ENCODE peak calls at places on chromosome 17, in nine cellular contexts. One of them, this sample, is unnamed.

GRCh38 chr17:31251075-31251474 is 46.0 kb downstream of the OMG start:
- DNase-seq in NCI-H2081 treated with DMSO at 0.1 percent for 48 hours: no peak
- DNase-seq in activated effector memory CD4-positive, alpha-beta T cell treated with Interleukin-2 at 50 U/mL for 16 hours: no peak
- DNase-seq in left colon: no peak
- DNase-seq in kidney glomerular epithelial cell: no peak
- DNase-seq in stimulated activated CD4-positive, alpha-beta T cell treated with anti-CD3 and anti-CD28 coated beads, TNF-alpha, amount 100 ng/mL, for 24 hours: no peak
- DNase-seq in erythroblast: no peak
- DNase-seq in transverse colon: no peak
- DNase-seq in NCI-H2171 treated with DMSO at 0.1 percent for 48 hours: no peak
- DNase-seq in this sample: peak; percentile 31

GRCh38 chr17:70855401-70856054 is 686.2 kb downstream of the KCNJ2 start:
- DNase-seq in NCI-H2081 treated with DMSO at 0.1 percent for 48 hours: peak; percentile 56
- DNase-seq in activated effector memory CD4-positive, alpha-beta T cell treated with Interleukin-2 at 50 U/mL for 16 hours: no peak
- DNase-seq in left colon: no peak
- DNase-seq in kidney glomerular epithelial cell: no peak
- DNase-seq in stimulated activated CD4-positive, alpha-beta T cell treated with anti-CD3 and anti-CD28 coated beads, TNF-alpha, amount 100 ng/mL, for 24 hours: no peak
- DNase-seq in erythroblast: no peak
- DNase-seq in transverse colon: no peak
- DNase-seq in NCI-H2171 treated with DMSO at 0.1 percent for 48 hours: peak; percentile 89
- DNase-seq in this sample: no peak

GRCh38 chr17:49388290-49388640 is 26.2 kb upstream of the ZNF652 start:
- DNase-seq in NCI-H2081 treated with DMSO at 0.1 percent for 48 hours: no peak
- DNase-seq in activated effector memory CD4-positive, alpha-beta T cell treated with Interleukin-2 at 50 U/mL for 16 hours: peak; percentile 16
- DNase-seq in left colon: no peak
- DNase-seq in kidney glomerular epithelial cell: no peak
- DNase-seq in stimulated activated CD4-positive, alpha-beta T cell treated with anti-CD3 and anti-CD28 coated beads, TNF-alpha, amount 100 ng/mL, for 24 hours: no peak
- DNase-seq in erythroblast: no peak
- DNase-seq in transverse colon: peak; percentile 23
- DNase-seq in NCI-H2171 treated with DMSO at 0.1 percent for 48 hours: no peak
- DNase-seq in this sample: no peak

GRCh38 chr17:65013613-65014391 is 42.7 kb downstream of the GNA13 start:
- DNase-seq in NCI-H2081 treated with DMSO at 0.1 percent for 48 hours: no peak
- DNase-seq in activated effector memory CD4-positive, alpha-beta T cell treated with Interleukin-2 at 50 U/mL for 16 hours: no peak
- DNase-seq in left colon: no peak
- DNase-seq in kidney glomerular epithelial cell: peak; percentile 35
- DNase-seq in stimulated activated CD4-positive, alpha-beta T cell treated with anti-CD3 and anti-CD28 coated beads, TNF-alpha, amount 100 ng/mL, for 24 hours: no peak
- DNase-seq in erythroblast: no peak
- DNase-seq in transverse colon: no peak
- DNase-seq in NCI-H2171 treated with DMSO at 0.1 percent for 48 hours: no peak
- DNase-seq in this sample: peak; percentile 58

GRCh38 chr17:63998721-63999679 is 849 bp downstream of the PRR29 start:
- DNase-seq in NCI-H2081 treated with DMSO at 0.1 percent for 48 hours: no peak
- DNase-seq in activated effector memory CD4-positive, alpha-beta T cell treated with Interleukin-2 at 50 U/mL for 16 hours: no peak
- DNase-seq in left colon: no peak
- DNase-seq in kidney glomerular epithelial cell: no peak
- DNase-seq in stimulated activated CD4-positive, alpha-beta T cell treated with anti-CD3 and anti-CD28 coated beads, TNF-alpha, amount 100 ng/mL, for 24 hours: no peak
- DNase-seq in erythroblast: no peak
- DNase-seq in transverse colon: no peak
- DNase-seq in NCI-H2171 treated with DMSO at 0.1 percent for 48 hours: no peak
- DNase-seq in this sample: no peak

GRCh38 chr17:43732961-43733360 is 25.6 kb downstream of the SOST start:
- DNase-seq in NCI-H2081 treated with DMSO at 0.1 percent for 48 hours: no peak
- DNase-seq in activated effector memory CD4-positive, alpha-beta T cell treated with Interleukin-2 at 50 U/mL for 16 hours: no peak
- DNase-seq in left colon: no peak
- DNase-seq in kidney glomerular epithelial cell: peak; percentile 91
- DNase-seq in stimulated activated CD4-positive, alpha-beta T cell treated with anti-CD3 and anti-CD28 coated beads, TNF-alpha, amount 100 ng/mL, for 24 hours: no peak
- DNase-seq in erythroblast: no peak
- DNase-seq in transverse colon: no peak
- DNase-seq in NCI-H2171 treated with DMSO at 0.1 percent for 48 hours: no peak
- DNase-seq in this sample: no peak

GRCh38 chr17:65037157-65037556 is 19.4 kb downstream of the GNA13 start:
- DNase-seq in NCI-H2081 treated with DMSO at 0.1 percent for 48 hours: no peak
- DNase-seq in activated effector memory CD4-positive, alpha-beta T cell treated with Interleukin-2 at 50 U/mL for 16 hours: no peak
- DNase-seq in left colon: no peak
- DNase-seq in kidney glomerular epithelial cell: no peak
- DNase-seq in stimulated activated CD4-positive, alpha-beta T cell treated with anti-CD3 and anti-CD28 coated beads, TNF-alpha, amount 100 ng/mL, for 24 hours: no peak
- DNase-seq in erythroblast: no peak
- DNase-seq in transverse colon: no peak
- DNase-seq in NCI-H2171 treated with DMSO at 0.1 percent for 48 hours: no peak
- DNase-seq in this sample: no peak

GRCh38 chr17:48678141-48678971 is 44.0 kb downstream of the PRAC1 start:
- DNase-seq in NCI-H2081 treated with DMSO at 0.1 percent for 48 hours: peak; percentile 13
- DNase-seq in activated effector memory CD4-positive, alpha-beta T cell treated with Interleukin-2 at 50 U/mL for 16 hours: peak; percentile 53
- DNase-seq in left colon: peak; percentile 81
- DNase-seq in kidney glomerular epithelial cell: peak; percentile 29
- DNase-seq in stimulated activated CD4-positive, alpha-beta T cell treated with anti-CD3 and anti-CD28 coated beads, TNF-alpha, amount 100 ng/mL, for 24 hours: peak; percentile 45
- DNase-seq in erythroblast: peak; percentile 78
- DNase-seq in transverse colon: peak; percentile 68
- DNase-seq in NCI-H2171 treated with DMSO at 0.1 percent for 48 hours: peak; percentile 20
- DNase-seq in this sample: peak; percentile 75

GRCh38 chr17:81991684-81992513 is 14.5 kb downstream of the ASPSCR1 start:
- DNase-seq in NCI-H2081 treated with DMSO at 0.1 percent for 48 hours: peak; percentile 73
- DNase-seq in activated effector memory CD4-positive, alpha-beta T cell treated with Interleukin-2 at 50 U/mL for 16 hours: no peak
- DNase-seq in left colon: peak; percentile 91
- DNase-seq in kidney glomerular epithelial cell: no peak
- DNase-seq in stimulated activated CD4-positive, alpha-beta T cell treated with anti-CD3 and anti-CD28 coated beads, TNF-alpha, amount 100 ng/mL, for 24 hours: no peak
- DNase-seq in erythroblast: peak; percentile 53
- DNase-seq in transverse colon: peak; percentile 91
- DNase-seq in NCI-H2171 treated with DMSO at 0.1 percent for 48 hours: peak; percentile 42
- DNase-seq in this sample: no peak

GRCh38 chr17:47253541-47254402 is at the start of gene ITGB3:
- DNase-seq in NCI-H2081 treated with DMSO at 0.1 percent for 48 hours: no peak
- DNase-seq in activated effector memory CD4-positive, alpha-beta T cell treated with Interleukin-2 at 50 U/mL for 16 hours: peak; percentile 49
- DNase-seq in left colon: peak; percentile 83
- DNase-seq in kidney glomerular epithelial cell: peak; percentile 49
- DNase-seq in stimulated activated CD4-positive, alpha-beta T cell treated with anti-CD3 and anti-CD28 coated beads, TNF-alpha, amount 100 ng/mL, for 24 hours: peak; percentile 7
- DNase-seq in erythroblast: peak; percentile 90
- DNase-seq in transverse colon: peak; percentile 79
- DNase-seq in NCI-H2171 treated with DMSO at 0.1 percent for 48 hours: peak; percentile 64
- DNase-seq in this sample: peak; percentile 71

GRCh38 chr17:71741836-71742235 is 379.0 kb upstream of the SOX9 start:
- DNase-seq in NCI-H2081 treated with DMSO at 0.1 percent for 48 hours: no peak
- DNase-seq in activated effector memory CD4-positive, alpha-beta T cell treated with Interleukin-2 at 50 U/mL for 16 hours: no peak
- DNase-seq in left colon: no peak
- DNase-seq in kidney glomerular epithelial cell: peak; percentile 2
- DNase-seq in stimulated activated CD4-positive, alpha-beta T cell treated with anti-CD3 and anti-CD28 coated beads, TNF-alpha, amount 100 ng/mL, for 24 hours: no peak
- DNase-seq in erythroblast: no peak
- DNase-seq in transverse colon: no peak
- DNase-seq in NCI-H2171 treated with DMSO at 0.1 percent for 48 hours: no peak
- DNase-seq in this sample: no peak

GRCh38 chr17:66215529-66215911 is 13.7 kb downstream of the APOH start:
- DNase-seq in NCI-H2081 treated with DMSO at 0.1 percent for 48 hours: no peak
- DNase-seq in activated effector memory CD4-positive, alpha-beta T cell treated with Interleukin-2 at 50 U/mL for 16 hours: no peak
- DNase-seq in left colon: no peak
- DNase-seq in kidney glomerular epithelial cell: no peak
- DNase-seq in stimulated activated CD4-positive, alpha-beta T cell treated with anti-CD3 and anti-CD28 coated beads, TNF-alpha, amount 100 ng/mL, for 24 hours: no peak
- DNase-seq in erythroblast: no peak
- DNase-seq in transverse colon: no peak
- DNase-seq in NCI-H2171 treated with DMSO at 0.1 percent for 48 hours: no peak
- DNase-seq in this sample: no peak

GRCh38 chr17:17030515-17031211 is 11.6 kb upstream of the MPRIP start:
- DNase-seq in NCI-H2081 treated with DMSO at 0.1 percent for 48 hours: no peak
- DNase-seq in activated effector memory CD4-positive, alpha-beta T cell treated with Interleukin-2 at 50 U/mL for 16 hours: no peak
- DNase-seq in left colon: no peak
- DNase-seq in kidney glomerular epithelial cell: no peak
- DNase-seq in stimulated activated CD4-positive, alpha-beta T cell treated with anti-CD3 and anti-CD28 coated beads, TNF-alpha, amount 100 ng/mL, for 24 hours: no peak
- DNase-seq in erythroblast: no peak
- DNase-seq in transverse colon: no peak
- DNase-seq in NCI-H2171 treated with DMSO at 0.1 percent for 48 hours: no peak
- DNase-seq in this sample: no peak

GRCh38 chr17:39813631-39814030 is 50.5 kb downstream of the IKZF3 start:
- DNase-seq in NCI-H2081 treated with DMSO at 0.1 percent for 48 hours: no peak
- DNase-seq in activated effector memory CD4-positive, alpha-beta T cell treated with Interleukin-2 at 50 U/mL for 16 hours: peak; percentile 47
- DNase-seq in left colon: no peak
- DNase-seq in kidney glomerular epithelial cell: no peak
- DNase-seq in stimulated activated CD4-positive, alpha-beta T cell treated with anti-CD3 and anti-CD28 coated beads, TNF-alpha, amount 100 ng/mL, for 24 hours: no peak
- DNase-seq in erythroblast: no peak
- DNase-seq in transverse colon: no peak
- DNase-seq in NCI-H2171 treated with DMSO at 0.1 percent for 48 hours: no peak
- DNase-seq in this sample: no peak

GRCh38 chr17:74037320-74037719 is 166.2 kb upstream of the RPL38 start:
- DNase-seq in NCI-H2081 treated with DMSO at 0.1 percent for 48 hours: no peak
- DNase-seq in activated effector memory CD4-positive, alpha-beta T cell treated with Interleukin-2 at 50 U/mL for 16 hours: no peak
- DNase-seq in left colon: peak; percentile 18
- DNase-seq in kidney glomerular epithelial cell: peak; percentile 46
- DNase-seq in stimulated activated CD4-positive, alpha-beta T cell treated with anti-CD3 and anti-CD28 coated beads, TNF-alpha, amount 100 ng/mL, for 24 hours: no peak
- DNase-seq in erythroblast: peak; percentile 43
- DNase-seq in transverse colon: peak; percentile 18
- DNase-seq in NCI-H2171 treated with DMSO at 0.1 percent for 48 hours: peak; percentile 72
- DNase-seq in this sample: peak; percentile 40

GRCh38 chr17:48155889-48156670 is 48.5 kb downstream of the SNX11 start:
- DNase-seq in NCI-H2081 treated with DMSO at 0.1 percent for 48 hours: no peak
- DNase-seq in activated effector memory CD4-positive, alpha-beta T cell treated with Interleukin-2 at 50 U/mL for 16 hours: no peak
- DNase-seq in left colon: no peak
- DNase-seq in kidney glomerular epithelial cell: no peak
- DNase-seq in stimulated activated CD4-positive, alpha-beta T cell treated with anti-CD3 and anti-CD28 coated beads, TNF-alpha, amount 100 ng/mL, for 24 hours: no peak
- DNase-seq in erythroblast: no peak
- DNase-seq in transverse colon: no peak
- DNase-seq in NCI-H2171 treated with DMSO at 0.1 percent for 48 hours: peak; percentile 74
- DNase-seq in this sample: no peak

GRCh38 chr17:18070861-18071340 is 16.8 kb upstream of the DRG2 start:
- DNase-seq in NCI-H2081 treated with DMSO at 0.1 percent for 48 hours: no peak
- DNase-seq in activated effector memory CD4-positive, alpha-beta T cell treated with Interleukin-2 at 50 U/mL for 16 hours: no peak
- DNase-seq in left colon: no peak
- DNase-seq in kidney glomerular epithelial cell: peak; percentile 14
- DNase-seq in stimulated activated CD4-positive, alpha-beta T cell treated with anti-CD3 and anti-CD28 coated beads, TNF-alpha, amount 100 ng/mL, for 24 hours: no peak
- DNase-seq in erythroblast: no peak
- DNase-seq in transverse colon: no peak
- DNase-seq in NCI-H2171 treated with DMSO at 0.1 percent for 48 hours: peak; percentile 79
- DNase-seq in this sample: peak; percentile 64

GRCh38 chr17:6439951-6440350 is 4.3 kb upstream of the PIMREG start:
- DNase-seq in NCI-H2081 treated with DMSO at 0.1 percent for 48 hours: no peak
- DNase-seq in activated effector memory CD4-positive, alpha-beta T cell treated with Interleukin-2 at 50 U/mL for 16 hours: no peak
- DNase-seq in left colon: no peak
- DNase-seq in kidney glomerular epithelial cell: peak; percentile 55
- DNase-seq in stimulated activated CD4-positive, alpha-beta T cell treated with anti-CD3 and anti-CD28 coated beads, TNF-alpha, amount 100 ng/mL, for 24 hours: no peak
- DNase-seq in erythroblast: no peak
- DNase-seq in transverse colon: no peak
- DNase-seq in NCI-H2171 treated with DMSO at 0.1 percent for 48 hours: no peak
- DNase-seq in this sample: no peak

GRCh38 chr17:19447085-19447583 is 36.1 kb downstream of the RNF112 start:
- DNase-seq in NCI-H2081 treated with DMSO at 0.1 percent for 48 hours: peak; percentile 15
- DNase-seq in activated effector memory CD4-positive, alpha-beta T cell treated with Interleukin-2 at 50 U/mL for 16 hours: peak; percentile 30
- DNase-seq in left colon: peak; percentile 67
- DNase-seq in kidney glomerular epithelial cell: peak; percentile 83
- DNase-seq in stimulated activated CD4-positive, alpha-beta T cell treated with anti-CD3 and anti-CD28 coated beads, TNF-alpha, amount 100 ng/mL, for 24 hours: peak; percentile 54
- DNase-seq in erythroblast: peak; percentile 82
- DNase-seq in transverse colon: peak; percentile 80
- DNase-seq in NCI-H2171 treated with DMSO at 0.1 percent for 48 hours: peak; percentile 86
- DNase-seq in this sample: peak; percentile 85

GRCh38 chr17:48624544-48625501 is 1.3 kb downstream of the HOXB9 start:
- DNase-seq in NCI-H2081 treated with DMSO at 0.1 percent for 48 hours: no peak
- DNase-seq in activated effector memory CD4-positive, alpha-beta T cell treated with Interleukin-2 at 50 U/mL for 16 hours: no peak
- DNase-seq in left colon: peak; percentile 62
- DNase-seq in kidney glomerular epithelial cell: no peak
- DNase-seq in stimulated activated CD4-positive, alpha-beta T cell treated with anti-CD3 and anti-CD28 coated beads, TNF-alpha, amount 100 ng/mL, for 24 hours: no peak
- DNase-seq in erythroblast: no peak
- DNase-seq in transverse colon: peak; percentile 51
- DNase-seq in NCI-H2171 treated with DMSO at 0.1 percent for 48 hours: peak; percentile 5
- DNase-seq in this sample: no peak

GRCh38 chr17:82246365-82247174 is 17.7 kb downstream of the SLC16A3 start:
- DNase-seq in NCI-H2081 treated with DMSO at 0.1 percent for 48 hours: no peak
- DNase-seq in activated effector memory CD4-positive, alpha-beta T cell treated with Interleukin-2 at 50 U/mL for 16 hours: no peak
- DNase-seq in left colon: no peak
- DNase-seq in kidney glomerular epithelial cell: peak; percentile 66
- DNase-seq in stimulated activated CD4-positive, alpha-beta T cell treated with anti-CD3 and anti-CD28 coated beads, TNF-alpha, amount 100 ng/mL, for 24 hours: no peak
- DNase-seq in erythroblast: no peak
- DNase-seq in transverse colon: peak; percentile 35
- DNase-seq in NCI-H2171 treated with DMSO at 0.1 percent for 48 hours: peak; percentile 30
- DNase-seq in this sample: no peak